ENCODE peak calls at places on chromosomes 13 and 19, in eight cellular contexts. O, W, I, X, G, M, U and J are unnamed samples.

GRCh38 chr13:73274147-73274546 is 215.3 kb downstream of the KLF5 start:
- DNase-seq in X (no peak), W (no peak), I (no peak), M (no peak), U (peak; percentile 59), O (no peak), G (no peak), J (no peak)

GRCh38 chr13:24834902-24835510 is 71.0 kb downstream of the RNF17 start:
- DNase-seq in W (no peak), X (no peak), U (no peak), M (no peak), I (no peak), O (no peak), G (no peak), J (no peak)

GRCh38 chr19:18488838-18489626 is 32.8 kb downstream of the ELL start:
- DNase-seq in U (no peak), M (peak; percentile 74), G (no peak), W (no peak), I (peak; percentile 30), O (no peak), X (no peak), J (no peak)

GRCh38 chr13:90746230-90746629 is 601.3 kb upstream of the MIR17HG start:
- DNase-seq in U (no peak), W (no peak), I (no peak), X (no peak), O (no peak), M (no peak), G (no peak), J (no peak)

GRCh38 chr13:101959016-101959415 is 442.8 kb downstream of the FGF14 start:
- DNase-seq in I (peak; percentile 1), X (no peak), G (no peak), W (no peak), U (no peak), O (no peak), M (no peak), J (no peak)

GRCh38 chr19:13056052-13056660 is 46.5 kb downstream of the LYL1 start:
- DNase-seq in W (no peak), O (no peak), U (peak; percentile 92), M (no peak), X (peak; percentile 79), G (peak; percentile 83), I (peak; percentile 97), J (peak; percentile 90)

GRCh38 chr19:39692822-39693221 is 11.5 kb upstream of the LGALS14 start:
- DNase-seq in W (no peak), U (no peak), M (no peak), O (no peak), G (no peak), I (no peak), X (no peak), J (no peak)

GRCh38 chr13:31048521-31048920 is 113.2 kb downstream of the HSPH1 start:
- DNase-seq in O (no peak), M (no peak), U (no peak), I (no peak), X (no peak), W (no peak), G (no peak), J (no peak)

GRCh38 chr19:1267441-1268391 is 1.4 kb upstream of the CIRBP start:
- DNase-seq in M (peak; percentile 72), G (peak; percentile 66), W (no peak), O (no peak), X (peak; percentile 45), U (peak; percentile 52), I (no peak), J (no peak)

GRCh38 chr13:98540476-98540875 is 36.4 kb downstream of the STK24 start:
- DNase-seq in M (no peak), O (no peak), G (no peak), U (peak; percentile 55), W (no peak), I (no peak), X (no peak), J (no peak)

GRCh38 chr13:98539655-98540054 is 37.3 kb downstream of the STK24 start:
- DNase-seq in G (no peak), W (no peak), U (peak; percentile 73), I (no peak), X (no peak), M (no peak), O (no peak), J (no peak)

GRCh38 chr13:98542568-98543379 is 34.1 kb downstream of the STK24 start:
- DNase-seq in X (no peak), G (no peak), W (no peak), I (no peak), O (peak; percentile 32), M (peak; percentile 60), U (peak; percentile 35), J (no peak)

GRCh38 chr13:98541701-98542203 is 35.2 kb downstream of the STK24 start:
- DNase-seq in I (no peak), G (no peak), O (no peak), U (peak; percentile 63), W (no peak), M (no peak), X (no peak), J (no peak)

GRCh38 chr13:98541211-98541610 is 35.7 kb downstream of the STK24 start:
- DNase-seq in I (no peak), G (no peak), W (no peak), U (peak; percentile 63), O (no peak), M (no peak), X (no peak), J (no peak)
- H3K4me1 ChIP-seq in I (peaks cover 11% of the 10 kb centered on the region), G (no peaks in the 10 kb centered on the region), W (no peaks in the 10 kb centered on the region), U (peaks cover 50% of the 10 kb centered on the region), O (peaks cover 89% of the 10 kb centered on the region), M (peaks cover 61% of the 10 kb centered on the region), X (peaks cover 22% of the 10 kb centered on the region), J (peaks cover 24% of the 10 kb centered on the region)

GRCh38 chr19:5587071-5587455 is 19.3 kb upstream of the TINCR start:
- DNase-seq in O (no peak), X (no peak), U (no peak), I (no peak), M (peak; percentile 21), G (no peak), W (no peak), J (no peak)

GRCh38 chr19:5587661-5588060 is 19.9 kb upstream of the TINCR start:
- DNase-seq in U (no peak), W (no peak), G (no peak), I (no peak), X (no peak), M (peak; percentile 53), O (no peak), J (no peak)

GRCh38 chr19:5588906-5589676 is 21.3 kb upstream of the TINCR start:
- DNase-seq in O (no peak), X (no peak), G (peak; percentile 33), M (peak; percentile 49), W (no peak), I (no peak), U (no peak), J (no peak)

GRCh38 chr19:5590151-5590864 is 22.6 kb upstream of the TINCR start:
- DNase-seq in O (no peak), W (no peak), I (no peak), M (peak; percentile 39), G (no peak), X (no peak), U (no peak), J (no peak)

GRCh38 chr19:5588441-5588840 is 20.7 kb upstream of the TINCR start:
- DNase-seq in G (no peak), M (peak; percentile 76), O (no peak), W (no peak), U (peak; percentile 50), I (no peak), X (no peak), J (no peak)
- H3K27ac ChIP-seq in G (no peak overlapping the region), M (peak overlapping the region; percentile 2), O (no peak overlapping the region), W (peak overlapping the region; percentile 79), U (no peak overlapping the region), I (no peak overlapping the region), X (no peak overlapping the region), J (no peak overlapping the region)

GRCh38 chr19:7408251-7408650 is 59.5 kb downstream of the ARHGEF18 start:
- DNase-seq in W (no peak), G (no peak), X (no peak), I (no peak), M (no peak), U (no peak), O (no peak), J (no peak)
- H3K36me3 ChIP-seq in W (no peaks in the 10 kb centered on the region), G (no peaks in the 10 kb centered on the region), X (no peaks in the 10 kb centered on the region), I (peaks cover 4% of the 10 kb centered on the region), M (peaks cover 5% of the 10 kb centered on the region), U (no peaks in the 10 kb centered on the region), O (peaks cover 46% of the 10 kb centered on the region), J (no peaks in the 10 kb centered on the region)

DNA sequence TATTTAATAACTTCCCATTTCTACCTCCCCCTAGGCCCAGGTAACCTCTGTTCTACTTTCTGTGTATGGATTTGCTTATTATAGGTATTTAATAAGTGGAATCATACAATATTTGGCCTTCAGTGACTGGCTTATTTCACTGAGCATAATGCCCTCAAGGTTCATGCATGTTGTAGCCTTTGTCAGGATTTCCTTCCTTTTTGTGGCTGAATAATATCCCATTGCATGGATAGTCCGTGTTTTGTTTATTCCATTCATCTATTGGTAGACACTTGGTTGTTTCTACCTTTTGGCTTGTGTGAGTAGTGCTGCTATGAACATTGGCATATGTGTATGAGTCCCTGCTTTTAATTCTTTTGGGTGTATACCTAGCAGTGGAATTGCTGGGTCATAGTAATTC is 9.4 kb downstream of the HNRNPM start:
- DNase-seq in M (no peak), U (no peak), I (no peak), X (no peak), W (no peak), G (no peak), O (no peak), J (no peak)
- H3K4me1 ChIP-seq in M (peaks cover 95% of the 10 kb centered on the region), U (peaks cover 31% of the 10 kb centered on the region), I (peaks cover 65% of the 10 kb centered on the region), X (peaks cover 11% of the 10 kb centered on the region), W (no peaks in the 10 kb centered on the region), G (peaks cover 7% of the 10 kb centered on the region), O (peaks cover 72% of the 10 kb centered on the region), J (peaks cover 95% of the 10 kb centered on the region)